ENCODE peak calls at places on chromosomes 7 and 10, in five cellular contexts. A, S, Y, Q and I are unnamed samples.

GRCh38 chr7:23020742-23021401 is 6.9 kb upstream of the HYCC1 start:
- DNase-seq in A (peak; percentile 42), S (no peak), Y (peak; percentile 36), Q (no peak), I (no peak)

GRCh38 chr10:101827919-101828600 is 9.8 kb upstream of the OGA start:
- DNase-seq in A (no peak), S (peak; percentile 65), Y (no peak), Q (no peak), I (no peak)

GRCh38 chr7:66766041-66766440 is 25.5 kb downstream of the RABGEF1 start:
- DNase-seq in A (no peak), S (no peak), Y (no peak), Q (no peak), I (no peak)

GRCh38 chr10:97540669-97541500 is 31.7 kb upstream of the ANKRD2 start:
- DNase-seq in A (no peak), S (peak; percentile 55), Y (no peak), Q (no peak), I (no peak)

GRCh38 chr7:99102809-99103690 is 40.9 kb downstream of the SMURF1 start:
- DNase-seq in A (peak; percentile 41), S (no peak), Y (no peak), Q (no peak), I (no peak)

GRCh38 chr7:90596745-90597526 is 815 bp downstream of the CDK14 start:
- DNase-seq in A (no peak), S (no peak), Y (no peak), Q (peak; percentile 28), I (no peak)

GRCh38 chr7:35384761-35385700 is 131.1 kb upstream of the TBX20 start:
- DNase-seq in A (no peak), S (no peak), Y (no peak), Q (no peak), I (no peak)

GRCh38 chr10:60809157-60809556 is 30.9 kb downstream of the CDK1 start:
- DNase-seq in A (no peak), S (no peak), Y (peak; percentile 36), Q (no peak), I (no peak)

GRCh38 chr10:110495731-110496552 is 1.8 kb upstream of the DUSP5 start:
- DNase-seq in A (peak; percentile 77), S (peak; percentile 83), Y (no peak), Q (no peak), I (no peak)

GRCh38 chr7:100493476-100494264 is 9.9 kb downstream of the NYAP1 start:
- DNase-seq in A (peak; percentile 78), S (peak; percentile 89), Y (no peak), Q (peak; percentile 66), I (peak; percentile 33)

GRCh38 chr7:128889121-128889520 is 21.4 kb downstream of the KCP start:
- DNase-seq in A (no peak), S (peak; percentile 34), Y (no peak), Q (no peak), I (no peak)

GRCh38 chr7:38383281-38383680 is 109.8 kb upstream of the TARP start:
- DNase-seq in A (no peak), S (no peak), Y (no peak), Q (no peak), I (no peak)

GRCh38 chr7:79673969-79674368 is 220.5 kb upstream of the MAGI2 start:
- DNase-seq in A (no peak), S (no peak), Y (no peak), Q (no peak), I (no peak)

GRCh38 chr7:3787717-3788311 is 486.8 kb downstream of the SDK1 start:
- DNase-seq in A (no peak), S (no peak), Y (no peak), Q (no peak), I (no peak)

GRCh38 chr7:74606101-74606908 is 51.2 kb upstream of the GTF2I start:
- DNase-seq in A (peak; percentile 72), S (peak; percentile 88), Y (peak; percentile 21), Q (no peak), I (no peak)

GRCh38 chr10:104268691-104269645 is at the start of gene GSTO2:
- DNase-seq in A (peak; percentile 96), S (peak; percentile 100), Y (peak; percentile 99), Q (peak; percentile 98), I (no peak)

GRCh38 chr10:125166658-125167057 is 6.3 kb upstream of the CTBP2 start:
- DNase-seq in A (no peak), S (no peak), Y (no peak), Q (no peak), I (no peak)

GRCh38 chr10:105328441-105328840 is 687.4 kb downstream of the SORCS3 start:
- DNase-seq in A (no peak), S (no peak), Y (no peak), Q (no peak), I (no peak)

GRCh38 chr7:155457544-155458316 is at the start of gene EN2:
- DNase-seq in A (peak; percentile 49), S (no peak), Y (no peak), Q (no peak), I (no peak)

GRCh38 chr7:124429923-124430322 is 335.7 kb downstream of the GPR37 start:
- DNase-seq in A (no peak), S (no peak), Y (no peak), Q (no peak), I (no peak)

GRCh38 chr10:121302541-121303180 is 295.6 kb downstream of the FGFR2 start:
- DNase-seq in A (no peak), S (no peak), Y (no peak), Q (no peak), I (no peak)

GRCh38 chr7:157754416-157754790 is 417.6 kb downstream of the DNAJB6 start:
- DNase-seq in A (no peak), S (no peak), Y (no peak), Q (no peak), I (no peak)

GRCh38 chr7:29865526-29865925 is 59.2 kb downstream of the WIPF3 start:
- DNase-seq in A (no peak), S (no peak), Y (peak; percentile 9), Q (no peak), I (peak; percentile 15)

GRCh38 chr7:81299711-81300110 is 380.9 kb upstream of the SEMA3C start:
- DNase-seq in A (no peak), S (no peak), Y (no peak), Q (no peak), I (no peak)

GRCh38 chr10:74011762-74012161 is 13.8 kb downstream of the VCL start:
- DNase-seq in A (no peak), S (no peak), Y (no peak), Q (peak; percentile 50), I (no peak)

GRCh38 chr7:149731207-149731955 is 42.0 kb downstream of the ZNF467 start:
- DNase-seq in A (no peak), S (peak; percentile 70), Y (no peak), Q (no peak), I (no peak)

GRCh38 chr10:86709786-86710185 is 41.5 kb downstream of the LDB3 start:
- DNase-seq in A (no peak), S (peak; percentile 78), Y (no peak), Q (no peak), I (no peak)

GRCh38 chr10:12056758-12057157 is 12.0 kb upstream of the DHTKD1 start:
- DNase-seq in A (no peak), S (no peak), Y (no peak), Q (no peak), I (no peak)